ENCODE peak calls at places on chromosome 10, in eight cellular contexts. V, N, F, U, I, O, C and Q are unnamed samples.

GRCh38 chr10:93837783-93838677 is 55.7 kb upstream of the SLC35G1 start:
- DNase-seq in V (no peak), N (no peak), F (no peak), U (no peak), I (no peak), O (no peak), C (no peak), Q (no peak)

GRCh38 chr10:116097239-116097751 is 175.7 kb downstream of the GFRA1 start:
- DNase-seq in V (no peak), N (no peak), F (no peak), U (no peak), I (no peak), O (no peak), C (no peak), Q (no peak)

GRCh38 chr10:124524991-124525653 is 63.5 kb downstream of the LHPP start:
- DNase-seq in V (no peak), N (no peak), F (no peak), U (no peak), I (no peak), O (peak), C (no peak), Q (no peak)

GRCh38 chr10:7417807-7418206 is 7.0 kb upstream of the SFMBT2 start:
- DNase-seq in V (no peak), N (no peak), F (no peak), U (no peak), I (no peak), O (no peak), C (no peak), Q (no peak)

GRCh38 chr10:114181971-114182370 is 2.8 kb downstream of the TDRD1 start:
- DNase-seq in V (no peak), N (no peak), F (no peak), U (no peak), I (peak), O (no peak), C (no peak), Q (no peak)

GRCh38 chr10:126945351-126946035 is 40.3 kb downstream of the DOCK1 start:
- DNase-seq in V (no peak), N (no peak), F (no peak), U (no peak), I (no peak), O (no peak), C (no peak), Q (no peak)

GRCh38 chr10:133309720-133310398 is 1.1 kb downstream of the ZNF511 start:
- DNase-seq in V (no peak), N (no peak), F (no peak), U (no peak), I (peak), O (no peak), C (no peak), Q (no peak)

GRCh38 chr10:75265856-75266255 is 30.1 kb upstream of the COMTD1 start:
- DNase-seq in V (no peak), N (no peak), F (no peak), U (no peak), I (no peak), O (no peak), C (no peak), Q (no peak)

GRCh38 chr10:21020545-21020944 is 123.4 kb upstream of the NEBL start:
- DNase-seq in V (peak), N (peak), F (no peak), U (peak), I (no peak), O (no peak), C (no peak), Q (no peak)

GRCh38 chr10:24229909-24230308 is 21.0 kb downstream of the KIAA1217 start:
- DNase-seq in V (no peak), N (no peak), F (no peak), U (no peak), I (no peak), O (no peak), C (no peak), Q (no peak)

GRCh38 chr10:133109736-133110532 is 22.2 kb downstream of the ADGRA1 start:
- DNase-seq in V (no peak), N (no peak), F (no peak), U (no peak), I (no peak), O (no peak), C (no peak), Q (no peak)

GRCh38 chr10:79387466-79387973 is 40.3 kb downstream of the PPIF start:
- DNase-seq in V (no peak), N (peak), F (no peak), U (peak), I (no peak), O (no peak), C (no peak), Q (no peak)

GRCh38 chr10:103493911-103494877 is 689 bp downstream of the NEURL1 start:
- DNase-seq in V (no peak), N (no peak), F (no peak), U (no peak), I (no peak), O (no peak), C (no peak), Q (no peak)

GRCh38 chr10:3708830-3709229 is 76.2 kb downstream of the KLF6 start:
- DNase-seq in V (no peak), N (no peak), F (no peak), U (no peak), I (no peak), O (no peak), C (no peak), Q (no peak)

GRCh38 chr10:132536241-132536963 is 1.2 kb upstream of the INPP5A start:
- DNase-seq in V (peak), N (no peak), F (no peak), U (peak), I (peak), O (no peak), C (peak), Q (no peak)

GRCh38 chr10:97924678-97925077 is 75.0 kb downstream of the GOLGA7B start:
- DNase-seq in V (no peak), N (no peak), F (no peak), U (no peak), I (no peak), O (no peak), C (no peak), Q (no peak)

GRCh38 chr10:124588736-124589451 is 127.3 kb downstream of the LHPP start:
- DNase-seq in V (peak), N (peak), F (no peak), U (peak), I (peak), O (no peak), C (no peak), Q (no peak)

GRCh38 chr10:79560160-79560709 is at the start of gene SFTPA2:
- DNase-seq in V (no peak), N (no peak), F (no peak), U (no peak), I (no peak), O (no peak), C (no peak), Q (no peak)

GRCh38 chr10:88270871-88271713 is 312.0 kb downstream of the RNLS start:
- DNase-seq in V (peak), N (peak), F (no peak), U (no peak), I (no peak), O (no peak), C (no peak), Q (no peak)

GRCh38 chr10:103688451-103688850 is 166.9 kb downstream of the SH3PXD2A start:
- DNase-seq in V (no peak), N (peak), F (no peak), U (no peak), I (peak), O (no peak), C (no peak), Q (no peak)

GRCh38 chr10:127485153-127485857 is 63.8 kb upstream of the NPS start:
- DNase-seq in V (no peak), N (peak), F (no peak), U (no peak), I (no peak), O (no peak), C (no peak), Q (peak)

GRCh38 chr10:97888641-97889262 is 39.1 kb downstream of the GOLGA7B start:
- DNase-seq in V (peak), N (peak), F (no peak), U (no peak), I (no peak), O (no peak), C (no peak), Q (peak)

GRCh38 chr10:71727429-71728217 is 8.0 kb upstream of the C10orf105 start:
- DNase-seq in V (peak), N (peak), F (no peak), U (peak), I (peak), O (peak), C (no peak), Q (no peak)

GRCh38 chr10:75764974-75765551 is 333.6 kb downstream of the LRMDA start:
- DNase-seq in V (no peak), N (no peak), F (no peak), U (no peak), I (no peak), O (no peak), C (no peak), Q (no peak)

GRCh38 chr10:124175701-124176100 is 82.3 kb upstream of the CHST15 start:
- DNase-seq in V (no peak), N (no peak), F (no peak), U (no peak), I (no peak), O (no peak), C (no peak), Q (no peak)

GRCh38 chr10:69051710-69052487 is 36.0 kb upstream of the SRGN start:
- DNase-seq in V (no peak), N (no peak), F (no peak), U (no peak), I (no peak), O (no peak), C (no peak), Q (no peak)

GRCh38 chr10:119686465-119687191 is 35.4 kb downstream of the BAG3 start:
- DNase-seq in V (peak), N (peak), F (peak), U (peak), I (peak), O (no peak), C (peak), Q (peak)

GRCh38 chr10:22655312-22655973 is 58.9 kb downstream of the PIP4K2A start:
- DNase-seq in V (no peak), N (peak), F (peak), U (no peak), I (no peak), O (peak), C (no peak), Q (peak)

GRCh38 chr10:76302936-76303656 is 871.7 kb downstream of the LRMDA start:
- DNase-seq in V (no peak), N (peak), F (no peak), U (no peak), I (no peak), O (no peak), C (no peak), Q (no peak)

GRCh38 chr10:24541239-24541753 is 182.4 kb downstream of the ARHGAP21 start:
- DNase-seq in V (no peak), N (no peak), F (no peak), U (no peak), I (no peak), O (no peak), C (no peak), Q (no peak)

GRCh38 chr10:16521311-16522016 is at the start of gene C1QL3:
- DNase-seq in V (no peak), N (peak), F (no peak), U (no peak), I (peak), O (no peak), C (no peak), Q (no peak)

GRCh38 chr10:103895458-103896186 is 22.4 kb downstream of the STN1 start:
- DNase-seq in V (no peak), N (peak), F (no peak), U (no peak), I (no peak), O (peak), C (no peak), Q (no peak)

DNA sequence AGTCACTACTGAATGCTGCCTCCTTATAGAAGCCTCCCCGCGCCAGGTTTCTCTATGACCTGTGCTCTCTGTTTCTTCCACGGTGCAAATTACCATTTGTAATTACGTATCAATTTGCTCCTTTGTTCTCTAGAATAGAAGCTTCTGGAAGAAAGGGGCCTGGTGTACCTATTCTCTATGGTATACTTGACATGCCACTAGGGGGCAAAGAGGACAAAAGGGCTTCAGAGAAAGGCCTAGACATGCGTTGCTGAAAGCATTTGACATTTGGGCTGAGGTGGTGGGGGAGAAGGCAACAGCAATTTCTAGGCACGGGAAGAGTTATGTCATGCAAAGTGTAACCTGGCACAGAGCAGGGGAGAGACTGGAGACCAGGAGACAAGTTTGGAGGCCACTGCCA is 148.7 kb downstream of the WDR11 start:
- DNase-seq in V (no peak), N (no peak), F (no peak), U (no peak), I (no peak), O (no peak), C (no peak), Q (no peak)
- TF ChIP-seq CTCF in V (peak), N (no peak), F (no peak), U (no peak), I (no peak), O (no peak), C (no peak), Q (no peak)

GRCh38 chr10:95414016-95414830 is 123.4 kb upstream of the PDLIM1 start:
- DNase-seq in V (no peak), N (no peak), F (no peak), U (no peak), I (no peak), O (no peak), C (no peak), Q (no peak)
- H3K4me3 ChIP-seq in V (no peak), N (no peak), F (no peak), U (no peak), I (no peak), O (no peak), C (peak), Q (no peak)

GRCh38 chr10:34489973-34490372 is 325.1 kb downstream of the PARD3 start:
- DNase-seq in V (no peak), N (peak), F (peak), U (no peak), I (no peak), O (peak), C (no peak), Q (no peak)
- TF ChIP-seq CTCF in V (no peak), N (peak), F (peak), U (no peak), I (no peak), O (no peak), C (no peak), Q (no peak)

GRCh38 chr10:5155951-5156350 is 29.0 kb downstream of the AKR1C8 start:
- DNase-seq in V (no peak), N (no peak), F (no peak), U (no peak), I (no peak), O (no peak), C (no peak), Q (no peak)
- H3K4me3 ChIP-seq in V (no peak), N (no peak), F (no peak), U (no peak), I (no peak), O (no peak), C (no peak), Q (no peak)

GRCh38 chr10:30383366-30383765 is 34.3 kb upstream of the MTPAP start:
- DNase-seq in V (no peak), N (peak), F (no peak), U (no peak), I (no peak), O (no peak), C (no peak), Q (no peak)
- TF ChIP-seq CTCF in V (no peak), N (no peak), F (no peak), U (no peak), I (no peak), O (no peak), C (no peak), Q (no peak)